ENCODE peak calls at places on chromosomes 11 and 22, in six cellular contexts. M, E, G, V, N and T are unnamed samples.

GRCh38 chr22:30821381-30821780 is 126.7 kb downstream of the OSBP2 start:
- DNase-seq in M (no peak), E (no peak), G (no peak), V (no peak), N (no peak), T (no peak)

GRCh38 chr11:132037961-132038360 is 667.5 kb downstream of the NTM start:
- DNase-seq in M (no peak), E (no peak), G (no peak), V (no peak), N (no peak), T (no peak)

GRCh38 chr11:36672815-36673450 is 74.9 kb upstream of the RAG2 start:
- DNase-seq in M (no peak), E (peak; percentile 33), G (peak; percentile 26), V (no peak), N (peak; percentile 55), T (peak; percentile 12)

GRCh38 chr22:21826204-21826603 is 41.2 kb downstream of the MAPK1 start:
- DNase-seq in M (no peak), E (no peak), G (peak; percentile 63), V (no peak), N (no peak), T (no peak)

GRCh38 chr11:130894322-130895025 is 21.8 kb downstream of the SNX19 start:
- DNase-seq in M (peak; percentile 15), E (peak; percentile 57), G (peak; percentile 62), V (peak; percentile 57), N (peak; percentile 71), T (peak; percentile 16)

GRCh38 chr11:121105851-121106250 is 4.8 kb downstream of the TECTA start:
- DNase-seq in M (no peak), E (no peak), G (no peak), V (no peak), N (no peak), T (no peak)

GRCh38 chr11:79262221-79262620 is 178.6 kb downstream of the TENM4 start:
- DNase-seq in M (no peak), E (no peak), G (no peak), V (no peak), N (no peak), T (no peak)

GRCh38 chr11:17918049-17918605 is 94.7 kb downstream of the SERGEF start:
- DNase-seq in M (no peak), E (no peak), G (no peak), V (no peak), N (no peak), T (no peak)

GRCh38 chr11:47477323-47477722 is 28.4 kb upstream of the RAPSN start:
- DNase-seq in M (no peak), E (no peak), G (no peak), V (no peak), N (no peak), T (no peak)

GRCh38 chr11:20253796-20254195 is 93.5 kb upstream of the DBX1 start:
- DNase-seq in M (no peak), E (no peak), G (no peak), V (no peak), N (no peak), T (no peak)

DNA sequence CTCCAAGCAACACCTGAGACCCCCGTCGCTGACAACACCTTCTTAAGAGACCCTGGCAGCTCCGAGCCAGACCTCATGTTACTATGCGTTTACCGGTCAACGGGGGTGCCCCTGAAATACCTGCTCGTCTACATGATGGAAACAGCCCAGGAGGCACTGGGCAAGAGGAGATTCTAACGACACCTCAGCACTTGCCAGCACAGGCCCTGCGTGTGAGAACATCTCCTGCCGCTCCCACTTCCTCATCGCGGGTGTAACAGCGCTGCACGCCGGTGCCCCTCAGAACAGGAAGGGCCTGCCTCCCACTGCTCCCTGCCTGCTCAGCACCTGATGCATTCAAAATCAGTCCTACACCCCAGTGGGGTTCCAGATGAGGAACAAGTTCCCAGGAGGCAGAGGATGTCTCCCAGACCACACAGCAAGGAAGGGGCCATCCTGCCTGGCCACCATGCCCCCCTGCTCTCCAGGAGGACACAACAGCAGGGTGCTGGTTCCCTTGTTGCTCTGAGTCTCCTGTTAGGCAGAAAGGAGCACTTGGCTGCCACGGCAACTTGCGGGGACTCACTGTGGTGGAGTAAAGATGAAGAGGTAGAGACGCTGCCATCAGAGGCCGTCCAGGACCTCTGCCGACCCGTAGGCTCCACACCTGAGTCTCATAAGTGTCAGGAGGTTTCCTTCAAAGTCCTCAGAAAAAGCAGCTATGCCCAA is 2.1 kb downstream of the TOLLIP start:
- DNase-seq in M (no peak), E (no peak), G (no peak), V (no peak), N (no peak), T (peak; percentile 86)
- TF ChIP-seq GABPA in M (no peak), E (no peak), G (no peak), V (no peak), N (no peak), T (peak; percentile 39)

GRCh38 chr11:15074206-15075161 is 1.1 kb downstream of the CALCB start:
- DNase-seq in M (no peak), E (peak; percentile 83), G (peak; percentile 52), V (peak; percentile 73), N (peak; percentile 62), T (peak; percentile 85)
- TF ChIP-seq GABPA in M (no peak), E (no peak), G (no peak), V (peak; percentile 16), N (no peak), T (no peak)

GRCh38 chr22:39352301-39352867 is 2.6 kb downstream of the SYNGR1 start:
- DNase-seq in M (no peak), E (no peak), G (no peak), V (no peak), N (no peak), T (no peak)
- TF ChIP-seq GABPA in M (no peak), E (no peak), G (no peak), V (no peak), N (no peak), T (no peak)

GRCh38 chr11:12403122-12403994 is 26.0 kb downstream of the PARVA start:
- DNase-seq in M (no peak), E (no peak), G (no peak), V (no peak), N (no peak), T (no peak)
- TF ChIP-seq GABPA in M (no peak), E (no peak), G (no peak), V (no peak), N (no peak), T (no peak)

DNA sequence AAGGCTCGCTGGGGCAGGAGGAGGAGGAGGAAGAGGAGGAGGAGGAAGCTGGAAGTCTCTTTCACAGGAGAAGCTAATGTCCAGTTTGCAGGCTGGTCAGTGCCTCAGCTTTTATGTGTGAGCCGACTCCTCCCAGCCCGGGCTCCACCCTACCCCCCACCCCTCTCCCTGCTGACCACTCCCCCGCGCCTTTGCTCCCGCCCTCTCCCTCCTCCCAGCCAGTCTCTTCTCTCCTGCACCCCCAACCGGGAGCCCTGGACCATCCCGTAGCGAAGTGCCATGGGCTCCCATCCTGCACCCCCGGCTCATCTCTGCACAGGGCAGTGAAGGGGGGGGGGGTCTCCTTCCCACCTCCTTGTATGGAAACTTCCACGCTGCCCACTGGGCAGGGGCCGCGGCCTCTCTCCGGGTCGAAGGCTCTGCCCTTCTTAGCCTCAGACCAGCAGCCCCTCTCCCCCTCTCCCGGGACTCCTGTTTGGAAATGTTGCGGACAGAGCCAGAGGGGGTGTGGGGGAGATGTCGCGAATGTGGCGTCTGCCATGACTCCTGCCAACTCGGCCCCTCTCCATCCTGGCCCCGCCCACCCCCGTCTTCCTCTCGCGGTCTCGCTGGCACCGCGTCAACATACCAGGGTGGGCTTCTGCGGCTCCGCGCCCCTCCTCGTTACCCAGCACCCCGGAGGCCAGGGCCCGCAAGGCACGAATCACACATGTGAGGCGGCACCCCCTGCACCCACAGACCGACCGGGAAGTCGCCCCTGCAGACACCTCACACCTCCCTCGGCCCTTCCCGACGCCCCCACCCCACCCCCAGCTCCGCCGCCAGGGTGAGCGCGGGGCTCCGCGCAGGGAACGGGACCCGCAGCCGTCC is 1.8 kb downstream of the IGF2 start:
- DNase-seq in M (no peak), E (peak; percentile 95), G (peak; percentile 80), V (no peak), N (peak; percentile 80), T (no peak)
- TF ChIP-seq GABPA in M (no peak), E (no peak), G (no peak), V (no peak), N (no peak), T (no peak)

GRCh38 chr11:14854057-14854456 is 38.0 kb downstream of the CYP2R1 start:
- DNase-seq in M (no peak), E (no peak), G (no peak), V (no peak), N (no peak), T (no peak)

GRCh38 chr11:14860511-14860910 is 31.5 kb downstream of the CYP2R1 start:
- DNase-seq in M (no peak), E (no peak), G (no peak), V (no peak), N (no peak), T (no peak)

GRCh38 chr11:14858404-14858803 is 33.6 kb downstream of the CYP2R1 start:
- DNase-seq in M (no peak), E (no peak), G (no peak), V (no peak), N (no peak), T (no peak)

GRCh38 chr11:14852571-14853177 is 39.4 kb downstream of the CYP2R1 start:
- DNase-seq in M (no peak), E (no peak), G (no peak), V (no peak), N (no peak), T (no peak)

GRCh38 chr11:14855890-14856289 is 36.1 kb downstream of the CYP2R1 start:
- DNase-seq in M (no peak), E (no peak), G (no peak), V (no peak), N (no peak), T (no peak)
- TF ChIP-seq GABPA in M (no peak), E (no peak), G (no peak), V (no peak), N (no peak), T (no peak)

GRCh38 chr11:118325283-118325682 is 17.2 kb downstream of the CD3D start:
- DNase-seq in M (no peak), E (no peak), G (no peak), V (no peak), N (no peak), T (no peak)
- TF ChIP-seq GABPA in M (no peak), E (no peak), G (no peak), V (no peak), N (no peak), T (no peak)

GRCh38 chr22:18048441-18048898 is 24.1 kb upstream of the MICAL3 start:
- DNase-seq in M (no peak), E (no peak), G (peak; percentile 35), V (no peak), N (no peak), T (no peak)
- TF ChIP-seq GABPA in M (no peak), E (no peak), G (no peak), V (no peak), N (no peak), T (no peak)

GRCh38 chr11:65900899-65901180 is 652 bp upstream of the FOSL1 start:
- DNase-seq in M (no peak), E (no peak), G (no peak), V (no peak), N (no peak), T (no peak)
- TF ChIP-seq GABPA in M (no peak), E (no peak), G (no peak), V (no peak), N (no peak), T (no peak)

GRCh38 chr11:110133182-110133581 is 40.0 kb downstream of the ZC3H12C start:
- DNase-seq in M (no peak), E (no peak), G (no peak), V (no peak), N (no peak), T (no peak)
- TF ChIP-seq GABPA in M (no peak), E (no peak), G (no peak), V (no peak), N (no peak), T (no peak)